ENCODE peak calls at places on chromosome 19, in six cellular contexts. H is stimulated activated CD4-positive, alpha-beta T cell treated with anti-CD3 and anti-CD28 coated beads, Interleukin-1b, Interleukin-23, amount 100 ng/mL, for 4 hours; F is sigmoid colon; N is IMR-90; G is astrocyte of the spinal cord; A is ACHN. C is an unnamed sample.
A peak's percentile ranks its signal among the peaks of the same experiment; 100 is the strongest.

GRCh38 chr19:4375620-4376228 is 24.6 kb downstream of the SH3GL1 start:
- DNase-seq in H (no peak), F (peak; percentile 69), N (peak; percentile 81), G (peak; percentile 66), A (peak; percentile 78), C (no peak)

GRCh38 chr19:711224-711623 is 2.5 kb downstream of the PALM start:
- DNase-seq in H (no peak), F (no peak), N (no peak), G (no peak), A (no peak), C (no peak)

GRCh38 chr19:8702350-8702749 is 3.8 kb upstream of the ACTL9 start:
- DNase-seq in H (no peak), F (no peak), N (no peak), G (no peak), A (no peak), C (no peak)

GRCh38 chr19:42121666-42122069 is 10.6 kb downstream of the POU2F2 start:
- DNase-seq in H (peak; percentile 82), F (no peak), N (peak; percentile 88), G (peak; percentile 75), A (peak; percentile 64), C (peak; percentile 90)

GRCh38 chr19:28883241-28883693 is 329.7 kb downstream of the UQCRFS1 start:
- DNase-seq in H (no peak), F (peak; percentile 77), N (peak; percentile 41), G (no peak), A (no peak), C (no peak)

GRCh38 chr19:41351339-41352245 is 2.1 kb downstream of the TGFB1 start:
- DNase-seq in H (peak; percentile 77), F (peak; percentile 82), N (peak; percentile 42), G (peak; percentile 60), A (peak; percentile 49), C (peak; percentile 69)

GRCh38 chr19:17555929-17556813 is 722 bp downstream of the COLGALT1 start:
- DNase-seq in H (peak; percentile 47), F (peak; percentile 85), N (peak; percentile 44), G (peak; percentile 47), A (peak; percentile 64), C (peak; percentile 44)

GRCh38 chr19:1584500-1585242 is 8.0 kb downstream of the MBD3 start:
- DNase-seq in H (no peak), F (no peak), N (no peak), G (no peak), A (no peak), C (no peak)

GRCh38 chr19:57583521-57584416 is at the start of gene ZIK1:
- DNase-seq in H (peak; percentile 68), F (peak; percentile 95), N (peak; percentile 92), G (peak; percentile 95), A (no peak), C (peak; percentile 93)

GRCh38 chr19:39409886-39410619 is 2.4 kb upstream of the PLEKHG2 start:
- DNase-seq in H (peak; percentile 59), F (peak; percentile 95), N (no peak), G (peak; percentile 83), A (peak; percentile 46), C (no peak)

GRCh38 chr19:2491130-2491801 is 15.3 kb downstream of the GADD45B start:
- DNase-seq in H (no peak), F (no peak), N (peak; percentile 84), G (peak; percentile 92), A (peak; percentile 95), C (peak; percentile 71)

GRCh38 chr19:38385057-38385803 is 2.6 kb downstream of the GGN start:
- DNase-seq in H (no peak), F (no peak), N (no peak), G (no peak), A (no peak), C (no peak)

C was measured in HTR-8/SVneo.